ENCODE peak calls at places on chromosomes 7 and 10, in nine cellular contexts. I is ovary, O is esophagus squamous epithelium, B is HCT116, E is PC-9, P is AG09309, H is transverse colon, X is bronchial epithelial cell, R is choroid plexus epithelial cell. V is an unnamed sample.

GRCh38 chr10:62985807-62986525 is 147.2 kb upstream of the NRBF2 start:
- DNase-seq in X (no peak), O (no peak), R (no peak), I (no peak), H (no peak), E (no peak), B (no peak), P (no peak), V (no peak)

GRCh38 chr10:111297351-111297848 is 220.6 kb downstream of the ADRA2A start:
- DNase-seq in P (no peak), B (no peak), X (no peak), H (no peak), I (no peak), E (no peak), O (no peak), R (no peak), V (no peak)

GRCh38 chr7:7183061-7183832 is 903 bp downstream of the C1GALT1 start:
- DNase-seq in X (peak), B (no peak), I (peak), H (peak), O (no peak), R (peak), E (peak), P (no peak), V (no peak)

GRCh38 chr10:63542835-63543575 is 21.8 kb downstream of the REEP3 start:
- DNase-seq in O (no peak), P (peak), H (no peak), X (peak), B (peak), E (no peak), I (no peak), R (peak), V (no peak)

GRCh38 chr7:139345042-139345441 is 3.9 kb downstream of the FMC1 start:
- DNase-seq in I (no peak), X (no peak), B (no peak), E (no peak), H (no peak), P (no peak), R (no peak), O (no peak), V (no peak)

GRCh38 chr7:42372498-42372897 is 135.5 kb upstream of the GLI3 start:
- DNase-seq in X (no peak), H (no peak), E (no peak), B (no peak), O (no peak), I (no peak), R (no peak), P (no peak), V (no peak)

GRCh38 chr10:97876387-97876786 is 26.7 kb downstream of the GOLGA7B start:
- DNase-seq in P (no peak), B (no peak), O (no peak), R (no peak), I (no peak), H (no peak), X (no peak), E (no peak), V (no peak)

GRCh38 chr7:71384094-71384493 is 252.2 kb downstream of the GALNT17 start:
- DNase-seq in B (no peak), P (no peak), O (no peak), I (no peak), H (no peak), X (no peak), R (no peak), E (no peak), V (no peak)

GRCh38 chr10:61621538-61622150 is 41.1 kb upstream of the CABCOCO1 start:
- DNase-seq in B (no peak), E (no peak), I (no peak), P (no peak), X (peak), O (no peak), R (peak), H (no peak), V (no peak)

GRCh38 chr10:7193369-7193768 is 217.5 kb downstream of the SFMBT2 start:
- DNase-seq in E (no peak), P (no peak), H (no peak), X (no peak), O (no peak), R (no peak), I (no peak), B (no peak), V (no peak)

GRCh38 chr10:121668336-121669009 is 70.2 kb upstream of the FGFR2 start:
- DNase-seq in B (no peak), X (peak), O (no peak), E (no peak), P (no peak), H (peak), R (peak), I (peak), V (peak)

GRCh38 chr7:13628231-13629001 is 361.1 kb downstream of the ETV1 start:
- DNase-seq in I (no peak), H (no peak), P (peak), X (peak), E (no peak), B (no peak), R (peak), O (no peak), V (no peak)

GRCh38 chr7:21805793-21806192 is 139.9 kb downstream of the CDCA7L start:
- DNase-seq in I (no peak), E (no peak), H (no peak), P (no peak), O (no peak), B (no peak), X (no peak), R (no peak), V (no peak)

GRCh38 chr7:92831716-92832622 is 4.4 kb downstream of the CDK6 start:
- DNase-seq in E (no peak), B (no peak), I (no peak), X (peak), P (peak), H (peak), R (peak), O (no peak), V (peak)

GRCh38 chr7:154647625-154648024 is 355.3 kb downstream of the PAXIP1 start:
- DNase-seq in O (no peak), H (no peak), R (no peak), P (no peak), I (no peak), E (no peak), B (no peak), X (no peak), V (no peak)

GRCh38 chr10:42961776-42962119 is 115.1 kb upstream of the RET start:
- DNase-seq in I (no peak), X (no peak), B (no peak), O (no peak), E (no peak), H (peak), R (no peak), P (no peak), V (no peak)

GRCh38 chr10:72013202-72013945 is 49.2 kb downstream of the CHST3 start:
- DNase-seq in O (no peak), P (no peak), X (no peak), B (no peak), H (no peak), E (no peak), R (no peak), I (no peak), V (no peak)

GRCh38 chr10:49500420-49500819 is 38.5 kb downstream of the ERCC6 start:
- DNase-seq in I (no peak), E (no peak), X (no peak), R (no peak), P (no peak), B (no peak), H (no peak), O (no peak), V (no peak)

GRCh38 chr10:119737827-119738226 is 12.0 kb downstream of the INPP5F start:
- DNase-seq in X (peak), H (peak), I (no peak), P (peak), B (peak), R (peak), E (peak), O (no peak), V (peak)

GRCh38 chr10:71766717-71767419 is 6.5 kb downstream of the VSIR start:
- DNase-seq in B (peak), R (peak), O (no peak), I (peak), E (peak), P (peak), H (peak), X (peak), V (peak)

GRCh38 chr7:14021069-14021468 is 31.6 kb upstream of the ETV1 start:
- DNase-seq in O (no peak), I (no peak), R (peak), B (peak), E (no peak), P (no peak), H (no peak), X (peak), V (peak)

GRCh38 chr10:71005337-71006305 is 117.3 kb upstream of the PCBD1 start:
- DNase-seq in H (no peak), X (no peak), O (no peak), I (no peak), P (no peak), E (peak), B (no peak), R (no peak), V (no peak)

GRCh38 chr10:77105756-77106155 is 531.9 kb downstream of the KCNMA1 start:
- DNase-seq in P (peak), H (no peak), R (no peak), E (no peak), B (no peak), O (no peak), I (no peak), X (no peak), V (peak)

GRCh38 chr10:22618081-22618785 is 96.1 kb downstream of the PIP4K2A start:
- DNase-seq in O (no peak), R (peak), P (no peak), E (no peak), H (no peak), I (no peak), B (peak), X (peak), V (no peak)

GRCh38 chr7:45938626-45939302 is 17.7 kb upstream of the IGFBP3 start:
- DNase-seq in H (no peak), B (no peak), O (no peak), X (no peak), I (no peak), R (no peak), E (no peak), P (no peak), V (no peak)

GRCh38 chr7:39615350-39615975 is 7.9 kb upstream of the RALA start:
- DNase-seq in B (no peak), X (no peak), P (no peak), I (no peak), H (no peak), R (no peak), E (no peak), O (no peak), V (no peak)

GRCh38 chr10:12720217-12720981 is 281.1 kb downstream of the CCDC3 start:
- DNase-seq in O (no peak), P (peak), I (peak), X (peak), H (peak), B (peak), R (peak), E (peak), V (peak)

GRCh38 chr7:74182453-74183090 is 8.4 kb downstream of the EIF4H start:
- DNase-seq in O (no peak), E (no peak), P (no peak), I (no peak), B (no peak), H (no peak), R (no peak), X (no peak), V (no peak)

GRCh38 chr10:16945566-16945965 is 128.3 kb upstream of the RSU1 start:
- DNase-seq in B (no peak), E (no peak), I (no peak), O (no peak), X (no peak), H (no peak), P (no peak), R (no peak), V (no peak)

GRCh38 chr7:123966936-123967335 is 41.9 kb downstream of the SPAM1 start:
- DNase-seq in B (no peak), R (no peak), E (no peak), X (no peak), O (no peak), P (no peak), I (no peak), H (no peak), V (no peak)

GRCh38 chr10:48818861-48819490 is 120.7 kb downstream of the LRRC18 start:
- DNase-seq in R (no peak), H (no peak), X (no peak), E (no peak), B (no peak), P (no peak), I (no peak), O (no peak), V (no peak)

GRCh38 chr7:157520249-157520648 is 183.4 kb downstream of the DNAJB6 start:
- DNase-seq in I (peak), H (no peak), R (no peak), B (no peak), O (no peak), P (no peak), X (no peak), E (no peak), V (no peak)

GRCh38 chr7:7792089-7792488 is 73.7 kb upstream of the RPA3 start:
- DNase-seq in H (no peak), R (peak), E (no peak), X (no peak), P (no peak), B (no peak), I (no peak), O (no peak), V (no peak)

GRCh38 chr10:124604214-124605000 is 139.8 kb downstream of the FAM53B start:
- DNase-seq in E (no peak), B (no peak), R (no peak), P (no peak), H (no peak), X (no peak), I (no peak), O (no peak), V (no peak)

GRCh38 chr7:116543664-116544063 is 18.8 kb downstream of the CAV1 start:
- DNase-seq in X (peak), O (no peak), P (no peak), E (no peak), R (peak), I (no peak), H (no peak), B (no peak), V (no peak)

DNA sequence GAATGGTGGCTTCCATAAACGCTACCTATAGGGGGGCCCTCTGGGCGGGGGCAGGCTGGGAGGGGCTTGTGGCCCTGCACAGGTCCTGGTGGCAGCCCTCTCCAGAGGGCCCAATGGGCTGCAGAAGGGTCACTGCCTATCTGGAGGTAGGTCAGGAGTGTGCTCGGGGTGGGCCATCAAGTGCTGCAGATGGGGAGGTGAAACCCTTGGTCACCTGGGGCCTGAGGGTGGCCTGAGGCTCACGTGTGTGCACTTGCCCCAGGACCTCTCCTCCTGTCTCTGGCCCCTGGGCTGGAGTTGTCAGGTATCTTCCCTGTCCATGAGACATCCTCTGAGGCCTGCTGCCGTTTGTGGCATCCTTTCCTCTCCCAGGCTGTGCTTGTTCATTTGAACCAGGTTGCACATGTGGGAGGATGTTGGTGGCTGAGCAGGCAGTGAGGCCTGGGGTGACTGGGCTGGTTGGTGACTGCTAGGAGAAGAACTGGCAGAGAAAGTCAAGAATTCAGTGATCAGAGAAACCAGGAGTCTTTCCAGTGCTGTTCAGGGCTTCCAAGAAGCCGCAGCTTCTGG is 21.1 kb upstream of the SH2D4B start:
- DNase-seq in R (no peak), I (no peak), H (no peak), E (no peak), B (no peak), P (no peak), X (no peak), O (no peak), V (no peak)
- H3K4me3 ChIP-seq in R (no peak), I (no peak), H (no peak), E (no peak), B (no peak), P (no peak), X (no peak), O (no peak), V (no peak)

GRCh38 chr10:28738200-28738599 is 60.9 kb downstream of the BAMBI start:
- DNase-seq in E (no peak), X (no peak), I (no peak), P (no peak), B (peak), O (no peak), R (no peak), H (no peak), V (no peak)
- TF ChIP-seq CTCF in E (no peak), X (no peak), I (no peak), P (peak), B (peak), O (no peak), R (peak), H (no peak), V (no peak)

DNA sequence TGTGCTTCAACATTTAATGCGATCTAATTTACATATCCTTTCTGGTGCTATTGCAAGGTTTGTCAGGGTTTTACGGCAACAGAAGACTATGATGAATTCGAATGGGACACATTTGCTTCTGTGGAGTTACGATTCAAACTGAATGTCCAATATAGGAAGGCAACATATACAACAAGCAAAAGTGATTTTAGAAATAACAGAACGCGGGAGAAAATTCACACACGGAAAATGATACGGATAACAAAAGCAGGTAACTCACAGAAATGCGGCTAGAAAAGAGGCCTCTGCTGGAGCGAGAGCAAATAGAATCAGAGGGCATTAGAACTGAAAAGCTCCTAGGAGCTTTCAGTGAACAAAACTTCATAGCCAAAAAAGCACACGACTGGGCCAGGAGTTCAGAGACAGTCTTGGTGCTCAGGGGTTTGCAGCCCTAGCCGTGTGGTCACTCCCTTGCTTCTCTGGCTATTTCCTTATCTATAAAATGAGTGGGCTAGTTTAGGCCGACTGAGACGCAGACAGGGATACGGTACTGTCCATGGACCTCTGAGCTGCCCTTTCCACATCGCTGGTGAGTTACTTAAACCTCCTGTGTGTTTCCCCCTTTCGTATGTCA is 555 bp upstream of the TAX1BP1 start:
- DNase-seq in B (no peak), P (no peak), E (no peak), I (no peak), H (no peak), O (no peak), X (no peak), R (no peak), V (peak)
- H3K4me3 ChIP-seq in B (peak), P (peak), E (peak), I (peak), H (peak), O (peak), X (peak), R (peak), V (peak)

DNA sequence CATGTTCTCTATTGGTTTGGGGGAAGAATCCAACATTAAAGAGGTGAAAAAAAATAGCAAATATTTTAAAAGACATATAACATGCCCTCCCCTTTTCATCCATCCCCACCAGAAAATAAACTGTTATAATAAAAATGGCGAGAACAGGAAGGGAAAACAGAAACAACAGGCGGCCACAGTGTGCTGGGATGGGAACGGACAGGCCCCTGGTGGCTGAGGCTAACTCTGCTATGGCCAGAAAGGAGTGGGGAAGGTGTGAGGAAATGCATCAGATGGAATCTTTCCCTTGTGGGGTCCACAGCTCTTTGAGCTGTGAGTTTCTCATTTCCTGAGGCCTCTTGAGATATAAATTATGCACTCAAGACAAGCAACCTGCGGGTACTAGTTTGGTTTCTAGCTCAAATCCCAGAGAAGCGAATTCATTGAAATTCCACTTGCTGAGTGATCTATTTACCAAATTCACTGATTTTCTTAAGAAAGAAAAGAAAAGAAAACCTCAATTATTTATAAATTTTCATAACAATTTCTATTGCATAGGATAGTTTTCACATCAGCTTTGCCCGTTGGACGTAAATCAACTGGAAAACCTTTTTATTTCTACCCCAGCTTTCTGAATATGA is 139.5 kb downstream of the BMPER start:
- DNase-seq in H (no peak), R (no peak), O (no peak), I (no peak), X (no peak), P (no peak), E (no peak), B (no peak), V (no peak)
- TF ChIP-seq CTCF in H (no peak), R (no peak), O (no peak), I (no peak), X (no peak), P (no peak), E (no peak), B (no peak), V (no peak)